ENCODE peak calls at places on chromosomes 4 and X, in four cellular contexts. N is C1 segment of cervical spinal cord, W is germinal center, Q is NCI-H524. C is an unnamed sample.

GRCh38 chr4:168304744-168305459 is 13.7 kb downstream of the DDX60 start:
- DNase-seq in N (no peak), W (no peak), Q (no peak), C (no peak)

GRCh38 chr4:8067945-8068894 is 90.4 kb downstream of the ABLIM2 start:
- DNase-seq in N (no peak), W (no peak), Q (no peak), C (no peak)

GRCh38 chrX:103607385-103608304 is at the start of gene TCEAL3:
- DNase-seq in N (peak; percentile 25), W (peak; percentile 23), Q (no peak), C (peak; percentile 49)

GRCh38 chrX:46645614-46646013 is 72.0 kb downstream of the CHST7 start:
- DNase-seq in N (no peak), W (no peak), Q (no peak), C (no peak)

GRCh38 chrX:104280609-104281008 is 25.9 kb upstream of the ESX1 start:
- DNase-seq in N (no peak), W (no peak), Q (no peak), C (no peak)

GRCh38 chr4:120561648-120562047 is 360.9 kb downstream of the PRDM5 start:
- DNase-seq in N (no peak), W (no peak), Q (no peak), C (no peak)

GRCh38 chrX:63503541-63503940 is 152.4 kb upstream of the SPIN4 start:
- DNase-seq in N (no peak), W (no peak), Q (no peak), C (no peak)

GRCh38 chr4:7206856-7207567 is 14.7 kb downstream of the SORCS2 start:
- DNase-seq in N (peak; percentile 69), W (no peak), Q (no peak), C (no peak)

GRCh38 chr4:25779021-25779420 is 83.8 kb downstream of the SEL1L3 start:
- DNase-seq in N (no peak), W (no peak), Q (no peak), C (no peak)

GRCh38 chr4:26717332-26717731 is 133.4 kb downstream of the TBC1D19 start:
- DNase-seq in N (no peak), W (no peak), Q (no peak), C (no peak)